ENCODE peak calls at places on chromosome 13, in ten cellular contexts. B is H1; L is H54; D is amniotic stem cell; H is psoas muscle; E is upper lobe of left lung; R is activated naive CD4-positive, alpha-beta T cell; T is fibroblast of lung; M is CD4-positive, alpha-beta memory T cell; Q is left colon. C is an unnamed sample.

GRCh38 chr13:85040176-85040660 is 759.0 kb downstream of the SLITRK6 start:
- DNase-seq in B (no peak), L (no peak), D (no peak), H (no peak), E (no peak), R (no peak), T (no peak), M (no peak), Q (no peak), C (no peak)

GRCh38 chr13:30832845-30833332 is 73.2 kb upstream of the MEDAG start:
- DNase-seq in B (peak), L (peak), D (no peak), H (peak), E (peak), R (no peak), T (peak), M (no peak), Q (peak), C (peak)

GRCh38 chr13:71303144-71303543 is 563.9 kb downstream of the DACH1 start:
- DNase-seq in B (no peak), L (no peak), D (no peak), H (no peak), E (no peak), R (no peak), T (peak), M (no peak), Q (no peak), C (no peak)

GRCh38 chr13:38008636-38009035 is 139.1 kb upstream of the TRPC4 start:
- DNase-seq in B (no peak), L (no peak), D (no peak), H (no peak), E (no peak), R (no peak), T (no peak), M (no peak), Q (peak), C (no peak)

GRCh38 chr13:41054212-41054877 is 7.0 kb upstream of the WBP4 start:
- DNase-seq in B (no peak), L (no peak), D (peak), H (no peak), E (no peak), R (no peak), T (peak), M (peak), Q (peak), C (peak)

GRCh38 chr13:70170689-70171088 is 62.4 kb upstream of the KLHL1 start:
- DNase-seq in B (no peak), L (no peak), D (no peak), H (no peak), E (no peak), R (no peak), T (no peak), M (no peak), Q (no peak), C (no peak)

GRCh38 chr13:43304945-43305344 is 281.6 kb downstream of the DNAJC15 start:
- DNase-seq in B (no peak), L (no peak), D (no peak), H (no peak), E (no peak), R (no peak), T (no peak), M (no peak), Q (no peak), C (no peak)

GRCh38 chr13:51976423-51976822 is 34.8 kb downstream of the ATP7B start:
- DNase-seq in B (no peak), L (no peak), D (no peak), H (no peak), E (no peak), R (no peak), T (no peak), M (no peak), Q (no peak), C (no peak)